ENCODE peak calls at places on chromosomes 3 and 15, in six cellular contexts. O is T-helper 1 cell; P is ovary; I is GM03348; G is NCI-H524; J is CD8-positive, alpha-beta memory T cell. X is an unnamed sample.

GRCh38 chr3:123338021-123338619 is 110.8 kb downstream of the ADCY5 start:
- DNase-seq in O (no peak), P (no peak), I (no peak), G (peak), J (no peak), X (no peak)

GRCh38 chr15:40106203-40107161 is 2.2 kb downstream of the BMF start:
- DNase-seq in O (no peak), P (peak), I (peak), G (no peak), J (no peak), X (peak)

GRCh38 chr3:152922554-152922953 is 87.6 kb downstream of the P2RY1 start:
- DNase-seq in O (no peak), P (no peak), I (no peak), G (no peak), J (no peak), X (no peak)

GRCh38 chr3:35505181-35505580 is 134.1 kb upstream of the ARPP21 start:
- DNase-seq in O (no peak), P (no peak), I (no peak), G (peak), J (no peak), X (no peak)

GRCh38 chr15:31214864-31215489 is 111.7 kb upstream of the KLF13 start:
- DNase-seq in O (no peak), P (no peak), I (peak), G (peak), J (no peak), X (peak)

GRCh38 chr15:69755571-69756310 is 303.1 kb downstream of the RPLP1 start:
- DNase-seq in O (peak), P (no peak), I (no peak), G (no peak), J (peak), X (no peak)

GRCh38 chr3:152149832-152150231 is 118.9 kb upstream of the MBNL1 start:
- DNase-seq in O (no peak), P (no peak), I (no peak), G (no peak), J (no peak), X (peak)

GRCh38 chr15:52483712-52484111 is 45.0 kb downstream of the MYO5A start:
- DNase-seq in O (no peak), P (no peak), I (peak), G (no peak), J (no peak), X (peak)

GRCh38 chr15:96261575-96262034 is 68.9 kb upstream of the NR2F2 start:
- DNase-seq in O (no peak), P (no peak), I (no peak), G (no peak), J (no peak), X (no peak)

GRCh38 chr15:44792715-44793114 is 56.4 kb downstream of the TRIM69 start:
- DNase-seq in O (no peak), P (no peak), I (no peak), G (no peak), J (no peak), X (no peak)

GRCh38 chr15:94582368-94582767 is 351.0 kb downstream of the MCTP2 start:
- DNase-seq in O (no peak), P (no peak), I (no peak), G (peak), J (no peak), X (no peak)

X was measured in adipocyte.